ENCODE peak calls at places on chromosomes 2 and 18, in nine cellular contexts. One of them, this sample, is unnamed.
A peak's percentile ranks its signal among the peaks of the same experiment; 100 is the strongest.

GRCh38 chr2:128282246-128282975 is 36.3 kb downstream of the HS6ST1 start:
- DNase-seq in IMR-90: no peak
- DNase-seq in left ventricle myocardium superior: peak; percentile 44
- DNase-seq in fibroblast of lung: no peak
- DNase-seq in activated naive CD4-positive, alpha-beta T cell: no peak
- DNase-seq in T-helper 1 cell: no peak
- DNase-seq in RCC 7860: no peak
- DNase-seq in stimulated activated CD8-positive, alpha-beta memory T cell treated with anti-CD3 and anti-CD28 coated beads, Interleukin-15, amount 100 ng/mL, for 1 hour: no peak
- DNase-seq in activated naive CD8-positive, alpha-beta T cell treated with anti-CD3 and anti-CD28 coated beads, Interleukin-2, amount 50 U/mL, for 24 hours: no peak
- DNase-seq in this sample: no peak

GRCh38 chr2:110678457-110679336 is 834 bp upstream of the BUB1 start:
- DNase-seq in activated naive CD8-positive, alpha-beta T cell treated with anti-CD3 and anti-CD28 coated beads, Interleukin-2, amount 50 U/mL, for 24 hours: peak; percentile 32
- DNase-seq in stimulated activated CD8-positive, alpha-beta memory T cell treated with anti-CD3 and anti-CD28 coated beads, Interleukin-15, amount 100 ng/mL, for 1 hour: no peak
- DNase-seq in RCC 7860: no peak
- DNase-seq in fibroblast of lung: peak; percentile 25
- DNase-seq in T-helper 1 cell: no peak
- DNase-seq in activated naive CD4-positive, alpha-beta T cell: peak; percentile 14
- DNase-seq in left ventricle myocardium superior: peak; percentile 41
- DNase-seq in IMR-90: peak; percentile 17
- DNase-seq in this sample: peak; percentile 32

GRCh38 chr18:44143054-44143453 is 537.6 kb upstream of the SETBP1 start:
- DNase-seq in RCC 7860: peak; percentile 65
- DNase-seq in stimulated activated CD8-positive, alpha-beta memory T cell treated with anti-CD3 and anti-CD28 coated beads, Interleukin-15, amount 100 ng/mL, for 1 hour: no peak
- DNase-seq in IMR-90: no peak
- DNase-seq in left ventricle myocardium superior: no peak
- DNase-seq in T-helper 1 cell: no peak
- DNase-seq in activated naive CD4-positive, alpha-beta T cell: no peak
- DNase-seq in fibroblast of lung: no peak
- DNase-seq in activated naive CD8-positive, alpha-beta T cell treated with anti-CD3 and anti-CD28 coated beads, Interleukin-2, amount 50 U/mL, for 24 hours: no peak
- DNase-seq in this sample: no peak

GRCh38 chr2:98478861-98479770 is 34.5 kb downstream of the INPP4A start:
- DNase-seq in T-helper 1 cell: no peak
- DNase-seq in activated naive CD8-positive, alpha-beta T cell treated with anti-CD3 and anti-CD28 coated beads, Interleukin-2, amount 50 U/mL, for 24 hours: no peak
- DNase-seq in RCC 7860: no peak
- DNase-seq in left ventricle myocardium superior: no peak
- DNase-seq in IMR-90: no peak
- DNase-seq in fibroblast of lung: no peak
- DNase-seq in activated naive CD4-positive, alpha-beta T cell: no peak
- DNase-seq in stimulated activated CD8-positive, alpha-beta memory T cell treated with anti-CD3 and anti-CD28 coated beads, Interleukin-15, amount 100 ng/mL, for 1 hour: no peak
- DNase-seq in this sample: no peak

GRCh38 chr2:17539993-17540812 is at the start of gene VSNL1:
- DNase-seq in left ventricle myocardium superior: peak; percentile 83
- DNase-seq in fibroblast of lung: peak; percentile 94
- DNase-seq in activated naive CD4-positive, alpha-beta T cell: no peak
- DNase-seq in IMR-90: peak; percentile 68
- DNase-seq in activated naive CD8-positive, alpha-beta T cell treated with anti-CD3 and anti-CD28 coated beads, Interleukin-2, amount 50 U/mL, for 24 hours: no peak
- DNase-seq in T-helper 1 cell: no peak
- DNase-seq in RCC 7860: no peak
- DNase-seq in stimulated activated CD8-positive, alpha-beta memory T cell treated with anti-CD3 and anti-CD28 coated beads, Interleukin-15, amount 100 ng/mL, for 1 hour: no peak
- DNase-seq in this sample: peak; percentile 39

GRCh38 chr2:85537600-85538506 is 1.1 kb upstream of the MAT2A start:
- DNase-seq in IMR-90: no peak
- DNase-seq in stimulated activated CD8-positive, alpha-beta memory T cell treated with anti-CD3 and anti-CD28 coated beads, Interleukin-15, amount 100 ng/mL, for 1 hour: no peak
- DNase-seq in activated naive CD4-positive, alpha-beta T cell: no peak
- DNase-seq in fibroblast of lung: peak; percentile 46
- DNase-seq in activated naive CD8-positive, alpha-beta T cell treated with anti-CD3 and anti-CD28 coated beads, Interleukin-2, amount 50 U/mL, for 24 hours: peak; percentile 58
- DNase-seq in T-helper 1 cell: no peak
- DNase-seq in left ventricle myocardium superior: peak; percentile 74
- DNase-seq in RCC 7860: peak; percentile 27
- DNase-seq in this sample: peak; percentile 57

GRCh38 chr2:28522479-28522878 is 26.6 kb downstream of the PLB1 start:
- DNase-seq in RCC 7860: no peak
- DNase-seq in activated naive CD4-positive, alpha-beta T cell: no peak
- DNase-seq in IMR-90: no peak
- DNase-seq in stimulated activated CD8-positive, alpha-beta memory T cell treated with anti-CD3 and anti-CD28 coated beads, Interleukin-15, amount 100 ng/mL, for 1 hour: no peak
- DNase-seq in left ventricle myocardium superior: no peak
- DNase-seq in activated naive CD8-positive, alpha-beta T cell treated with anti-CD3 and anti-CD28 coated beads, Interleukin-2, amount 50 U/mL, for 24 hours: no peak
- DNase-seq in fibroblast of lung: no peak
- DNase-seq in T-helper 1 cell: no peak
- DNase-seq in this sample: no peak

GRCh38 chr2:196390243-196391148 is 219.1 kb upstream of the STK17B start:
- DNase-seq in fibroblast of lung: no peak
- DNase-seq in IMR-90: no peak
- DNase-seq in activated naive CD4-positive, alpha-beta T cell: no peak
- DNase-seq in stimulated activated CD8-positive, alpha-beta memory T cell treated with anti-CD3 and anti-CD28 coated beads, Interleukin-15, amount 100 ng/mL, for 1 hour: no peak
- DNase-seq in activated naive CD8-positive, alpha-beta T cell treated with anti-CD3 and anti-CD28 coated beads, Interleukin-2, amount 50 U/mL, for 24 hours: no peak
- DNase-seq in left ventricle myocardium superior: no peak
- DNase-seq in T-helper 1 cell: no peak
- DNase-seq in RCC 7860: no peak
- DNase-seq in this sample: no peak

GRCh38 chr2:9910699-9911098 is 40.8 kb upstream of the GRHL1 start:
- DNase-seq in IMR-90: no peak
- DNase-seq in stimulated activated CD8-positive, alpha-beta memory T cell treated with anti-CD3 and anti-CD28 coated beads, Interleukin-15, amount 100 ng/mL, for 1 hour: no peak
- DNase-seq in activated naive CD4-positive, alpha-beta T cell: no peak
- DNase-seq in T-helper 1 cell: no peak
- DNase-seq in RCC 7860: no peak
- DNase-seq in fibroblast of lung: no peak
- DNase-seq in left ventricle myocardium superior: no peak
- DNase-seq in activated naive CD8-positive, alpha-beta T cell treated with anti-CD3 and anti-CD28 coated beads, Interleukin-2, amount 50 U/mL, for 24 hours: no peak
- DNase-seq in this sample: no peak

GRCh38 chr2:237354930-237355329 is 59.0 kb downstream of the COL6A3 start:
- DNase-seq in fibroblast of lung: peak; percentile 62
- DNase-seq in activated naive CD4-positive, alpha-beta T cell: no peak
- DNase-seq in stimulated activated CD8-positive, alpha-beta memory T cell treated with anti-CD3 and anti-CD28 coated beads, Interleukin-15, amount 100 ng/mL, for 1 hour: no peak
- DNase-seq in T-helper 1 cell: no peak
- DNase-seq in IMR-90: peak; percentile 72
- DNase-seq in left ventricle myocardium superior: no peak
- DNase-seq in RCC 7860: no peak
- DNase-seq in activated naive CD8-positive, alpha-beta T cell treated with anti-CD3 and anti-CD28 coated beads, Interleukin-2, amount 50 U/mL, for 24 hours: no peak
- DNase-seq in this sample: peak; percentile 88

GRCh38 chr2:161250864-161251436 is 57.3 kb upstream of the PSMD14 start:
- DNase-seq in left ventricle myocardium superior: no peak
- DNase-seq in fibroblast of lung: peak; percentile 42
- DNase-seq in activated naive CD4-positive, alpha-beta T cell: no peak
- DNase-seq in RCC 7860: peak; percentile 66
- DNase-seq in T-helper 1 cell: no peak
- DNase-seq in stimulated activated CD8-positive, alpha-beta memory T cell treated with anti-CD3 and anti-CD28 coated beads, Interleukin-15, amount 100 ng/mL, for 1 hour: no peak
- DNase-seq in activated naive CD8-positive, alpha-beta T cell treated with anti-CD3 and anti-CD28 coated beads, Interleukin-2, amount 50 U/mL, for 24 hours: no peak
- DNase-seq in IMR-90: peak; percentile 37
- DNase-seq in this sample: peak; percentile 66

GRCh38 chr2:29314816-29315571 is 199.8 kb downstream of the CLIP4 start:
- DNase-seq in activated naive CD4-positive, alpha-beta T cell: peak; percentile 34
- DNase-seq in fibroblast of lung: no peak
- DNase-seq in IMR-90: no peak
- DNase-seq in activated naive CD8-positive, alpha-beta T cell treated with anti-CD3 and anti-CD28 coated beads, Interleukin-2, amount 50 U/mL, for 24 hours: peak; percentile 61
- DNase-seq in left ventricle myocardium superior: peak; percentile 44
- DNase-seq in RCC 7860: no peak
- DNase-seq in stimulated activated CD8-positive, alpha-beta memory T cell treated with anti-CD3 and anti-CD28 coated beads, Interleukin-15, amount 100 ng/mL, for 1 hour: peak; percentile 22
- DNase-seq in T-helper 1 cell: peak; percentile 24
- DNase-seq in this sample: no peak

GRCh38 chr2:113720167-113720566 is 36.3 kb downstream of the SLC35F5 start:
- DNase-seq in activated naive CD8-positive, alpha-beta T cell treated with anti-CD3 and anti-CD28 coated beads, Interleukin-2, amount 50 U/mL, for 24 hours: no peak
- DNase-seq in RCC 7860: peak; percentile 24
- DNase-seq in activated naive CD4-positive, alpha-beta T cell: no peak
- DNase-seq in IMR-90: peak; percentile 20
- DNase-seq in left ventricle myocardium superior: no peak
- DNase-seq in fibroblast of lung: peak; percentile 23
- DNase-seq in T-helper 1 cell: no peak
- DNase-seq in stimulated activated CD8-positive, alpha-beta memory T cell treated with anti-CD3 and anti-CD28 coated beads, Interleukin-15, amount 100 ng/mL, for 1 hour: no peak
- DNase-seq in this sample: peak; percentile 25

GRCh38 chr2:136765736-136766323 is 485 bp downstream of the THSD7B start:
- DNase-seq in T-helper 1 cell: no peak
- DNase-seq in RCC 7860: no peak
- DNase-seq in activated naive CD4-positive, alpha-beta T cell: no peak
- DNase-seq in IMR-90: no peak
- DNase-seq in stimulated activated CD8-positive, alpha-beta memory T cell treated with anti-CD3 and anti-CD28 coated beads, Interleukin-15, amount 100 ng/mL, for 1 hour: no peak
- DNase-seq in fibroblast of lung: no peak
- DNase-seq in left ventricle myocardium superior: no peak
- DNase-seq in activated naive CD8-positive, alpha-beta T cell treated with anti-CD3 and anti-CD28 coated beads, Interleukin-2, amount 50 U/mL, for 24 hours: no peak
- DNase-seq in this sample: no peak

GRCh38 chr18:13810950-13811485 is 12.9 kb upstream of the MC5R start:
- DNase-seq in activated naive CD4-positive, alpha-beta T cell: no peak
- DNase-seq in IMR-90: no peak
- DNase-seq in stimulated activated CD8-positive, alpha-beta memory T cell treated with anti-CD3 and anti-CD28 coated beads, Interleukin-15, amount 100 ng/mL, for 1 hour: no peak
- DNase-seq in T-helper 1 cell: no peak
- DNase-seq in fibroblast of lung: no peak
- DNase-seq in activated naive CD8-positive, alpha-beta T cell treated with anti-CD3 and anti-CD28 coated beads, Interleukin-2, amount 50 U/mL, for 24 hours: no peak
- DNase-seq in RCC 7860: no peak
- DNase-seq in left ventricle myocardium superior: no peak
- DNase-seq in this sample: no peak

GRCh38 chr2:181655519-181655918 is 1.4 kb downstream of the CERKL start:
- DNase-seq in activated naive CD4-positive, alpha-beta T cell: no peak
- DNase-seq in T-helper 1 cell: no peak
- DNase-seq in IMR-90: peak; percentile 12
- DNase-seq in fibroblast of lung: peak; percentile 26
- DNase-seq in left ventricle myocardium superior: no peak
- DNase-seq in activated naive CD8-positive, alpha-beta T cell treated with anti-CD3 and anti-CD28 coated beads, Interleukin-2, amount 50 U/mL, for 24 hours: no peak
- DNase-seq in stimulated activated CD8-positive, alpha-beta memory T cell treated with anti-CD3 and anti-CD28 coated beads, Interleukin-15, amount 100 ng/mL, for 1 hour: no peak
- DNase-seq in RCC 7860: no peak
- DNase-seq in this sample: no peak

GRCh38 chr2:75177427-75177826 is 21.9 kb downstream of the TACR1 start:
- DNase-seq in stimulated activated CD8-positive, alpha-beta memory T cell treated with anti-CD3 and anti-CD28 coated beads, Interleukin-15, amount 100 ng/mL, for 1 hour: no peak
- DNase-seq in T-helper 1 cell: no peak
- DNase-seq in RCC 7860: no peak
- DNase-seq in left ventricle myocardium superior: no peak
- DNase-seq in activated naive CD4-positive, alpha-beta T cell: no peak
- DNase-seq in IMR-90: no peak
- DNase-seq in activated naive CD8-positive, alpha-beta T cell treated with anti-CD3 and anti-CD28 coated beads, Interleukin-2, amount 50 U/mL, for 24 hours: no peak
- DNase-seq in fibroblast of lung: no peak
- DNase-seq in this sample: no peak

GRCh38 chr2:169775765-169776482 is 22.7 kb upstream of the SSB start:
- DNase-seq in stimulated activated CD8-positive, alpha-beta memory T cell treated with anti-CD3 and anti-CD28 coated beads, Interleukin-15, amount 100 ng/mL, for 1 hour: no peak
- DNase-seq in RCC 7860: peak; percentile 33
- DNase-seq in activated naive CD4-positive, alpha-beta T cell: no peak
- DNase-seq in fibroblast of lung: peak; percentile 33
- DNase-seq in activated naive CD8-positive, alpha-beta T cell treated with anti-CD3 and anti-CD28 coated beads, Interleukin-2, amount 50 U/mL, for 24 hours: no peak
- DNase-seq in T-helper 1 cell: no peak
- DNase-seq in left ventricle myocardium superior: no peak
- DNase-seq in IMR-90: peak; percentile 70
- DNase-seq in this sample: peak; percentile 10

GRCh38 chr2:132632000-132632649 is 37.9 kb downstream of the LYPD1 start:
- DNase-seq in T-helper 1 cell: no peak
- DNase-seq in activated naive CD4-positive, alpha-beta T cell: no peak
- DNase-seq in RCC 7860: peak; percentile 55
- DNase-seq in fibroblast of lung: no peak
- DNase-seq in IMR-90: peak; percentile 6
- DNase-seq in left ventricle myocardium superior: no peak
- DNase-seq in activated naive CD8-positive, alpha-beta T cell treated with anti-CD3 and anti-CD28 coated beads, Interleukin-2, amount 50 U/mL, for 24 hours: no peak
- DNase-seq in stimulated activated CD8-positive, alpha-beta memory T cell treated with anti-CD3 and anti-CD28 coated beads, Interleukin-15, amount 100 ng/mL, for 1 hour: no peak
- DNase-seq in this sample: peak; percentile 11

This sample was measured in cardiac fibroblast.